ENCODE peak calls at places on chromosomes 5 and 9, in eight cellular contexts. J is heart right ventricle, K is OCI-LY7, X is WERI-Rb-1, V is IMR-90, R is HCT116, H is DND-41, U is PC-9. N is an unnamed sample. For H3K9me3, the result is how much of the 10 kb centered on the place peaks cover.

GRCh38 chr5:174575043-174575442 is 149.3 kb upstream of the MSX2 start:
- DNase-seq in H (no peak), X (no peak), J (no peak), R (no peak), K (no peak), U (no peak), V (no peak), N (no peak)

GRCh38 chr9:73216016-73216415 is 64.4 kb downstream of the ANXA1 start:
- DNase-seq in V (no peak), R (no peak), J (no peak), K (no peak), X (no peak), H (no peak), U (no peak), N (no peak)

GRCh38 chr5:172407241-172407691 is 47.1 kb downstream of the SH3PXD2B start:
- DNase-seq in X (no peak), K (no peak), R (no peak), H (no peak), V (peak), U (no peak), J (no peak), N (no peak)

GRCh38 chr5:1724822-1725602 is 74.6 kb downstream of the MRPL36 start:
- DNase-seq in K (no peak), X (peak), U (no peak), H (no peak), R (no peak), J (no peak), V (no peak), N (no peak)

GRCh38 chr9:99851028-99851822 is 29.5 kb downstream of the NR4A3 start:
- DNase-seq in V (no peak), X (no peak), H (peak), K (peak), R (no peak), J (no peak), U (no peak), N (no peak)

GRCh38 chr9:88753691-88754367 is 218.9 kb downstream of the NXNL2 start:
- DNase-seq in R (no peak), X (peak), J (no peak), V (peak), U (no peak), K (no peak), H (no peak), N (no peak)

GRCh38 chr5:170095687-170096086 is 10.0 kb upstream of the FOXI1 start:
- DNase-seq in K (no peak), U (peak), R (no peak), X (no peak), J (no peak), V (no peak), H (no peak), N (no peak)

GRCh38 chr5:177098103-177098771 is 11.5 kb downstream of the FGFR4 start:
- DNase-seq in U (no peak), R (no peak), K (no peak), V (peak), H (no peak), J (peak), X (no peak), N (no peak)

GRCh38 chr5:140243855-140244254 is 59.0 kb downstream of the PFDN1 start:
- DNase-seq in R (no peak), V (no peak), X (no peak), J (no peak), K (no peak), H (no peak), U (no peak), N (no peak)

GRCh38 chr5:53478411-53479044 is 1.9 kb upstream of the FST start:
- DNase-seq in H (no peak), U (peak), R (peak), X (peak), K (peak), J (peak), V (peak), N (no peak)

GRCh38 chr9:88319936-88320747 is 68.1 kb upstream of the SPIN1 start:
- DNase-seq in U (no peak), V (peak), R (no peak), H (no peak), X (no peak), K (no peak), J (no peak), N (no peak)

GRCh38 chr9:125407974-125408900 is 146.6 kb downstream of the GAPVD1 start:
- DNase-seq in R (no peak), J (peak), V (peak), U (no peak), X (peak), K (peak), H (peak), N (peak)

GRCh38 chr9:135788576-135789300 is 86.8 kb downstream of the KCNT1 start:
- DNase-seq in U (no peak), H (no peak), R (no peak), J (no peak), K (no peak), V (no peak), X (no peak), N (no peak)

GRCh38 chr9:6565312-6565711 is 80.2 kb downstream of the GLDC start:
- DNase-seq in U (no peak), V (no peak), R (no peak), K (no peak), J (no peak), X (no peak), H (no peak), N (no peak)

GRCh38 chr5:173689713-173690360 is 73.4 kb upstream of the BOD1 start:
- DNase-seq in J (no peak), U (no peak), X (no peak), H (no peak), V (no peak), K (peak), R (no peak), N (no peak)

GRCh38 chr5:14687023-14687665 is 22.6 kb downstream of the OTULIN start:
- DNase-seq in H (no peak), U (no peak), K (no peak), V (no peak), R (no peak), J (no peak), X (no peak), N (no peak)

GRCh38 chr9:99024959-99025358 is 80.0 kb upstream of the TGFBR1 start:
- DNase-seq in H (no peak), R (no peak), J (no peak), U (no peak), K (no peak), X (no peak), V (peak), N (no peak)

GRCh38 chr5:119353686-119354366 is 2.0 kb upstream of the TNFAIP8 start:
- DNase-seq in H (no peak), U (no peak), V (no peak), J (no peak), K (peak), R (no peak), X (no peak), N (no peak)

GRCh38 chr5:7795311-7795710 is 55.6 kb downstream of the CFAP90 start:
- DNase-seq in U (no peak), V (no peak), R (no peak), K (no peak), H (no peak), J (no peak), X (no peak), N (no peak)

GRCh38 chr5:142944140-142944539 is 174.0 kb downstream of the ARHGAP26 start:
- DNase-seq in V (peak), J (no peak), X (no peak), R (no peak), U (no peak), K (no peak), H (no peak), N (no peak)

GRCh38 chr5:142945845-142946244 is 175.7 kb downstream of the ARHGAP26 start:
- DNase-seq in H (no peak), J (no peak), R (no peak), X (no peak), K (no peak), U (no peak), V (no peak), N (no peak)

GRCh38 chr5:142947427-142947709 is 177.2 kb downstream of the ARHGAP26 start:
- DNase-seq in J (no peak), X (no peak), V (no peak), R (no peak), U (no peak), K (no peak), H (no peak), N (no peak)

GRCh38 chr5:142945321-142945720 is 175.1 kb downstream of the ARHGAP26 start:
- DNase-seq in U (no peak), H (no peak), R (no peak), V (no peak), J (no peak), K (no peak), X (no peak), N (no peak)

DNA sequence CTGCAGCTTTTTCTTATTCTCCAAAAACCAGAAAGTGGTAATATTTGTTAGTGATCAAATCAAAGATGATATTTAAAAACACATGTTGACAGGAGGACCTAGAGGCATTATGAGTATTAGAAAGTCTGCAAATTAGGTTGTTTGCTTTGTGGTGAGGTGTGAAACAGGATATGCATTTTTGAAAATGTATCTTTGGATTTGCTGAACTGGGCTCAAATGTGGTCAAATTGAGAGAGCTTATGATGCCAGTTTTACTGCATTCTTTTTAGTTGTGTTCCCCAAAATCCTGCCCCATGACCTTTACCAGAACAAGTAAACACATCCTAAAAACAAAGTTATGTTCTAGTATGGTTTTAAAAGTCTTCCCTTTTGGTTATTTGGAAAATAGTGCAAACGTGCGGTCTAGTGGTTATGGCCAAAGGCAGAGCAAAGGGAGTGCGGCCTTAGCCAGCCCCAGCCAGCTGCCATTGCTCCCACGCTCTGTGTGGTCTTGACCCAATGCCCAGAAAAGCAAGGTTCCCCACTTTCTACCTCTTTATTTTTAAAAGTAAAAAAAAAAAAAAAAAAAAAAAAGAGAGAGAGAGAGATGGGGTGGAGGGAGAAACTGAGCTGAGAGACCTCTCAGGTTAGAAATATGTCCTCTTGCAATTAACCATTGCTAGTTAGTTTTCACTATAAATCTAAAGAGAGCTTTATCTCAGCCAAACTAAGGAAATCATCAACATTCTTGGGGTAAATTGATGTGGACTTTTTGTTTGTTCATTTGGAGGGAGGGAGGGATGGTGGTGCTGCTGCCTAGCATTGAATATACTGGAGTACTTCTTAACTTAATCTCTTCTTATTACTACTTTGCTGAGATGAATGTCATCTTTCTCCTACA is 176.6 kb downstream of the ARHGAP26 start:
- DNase-seq in J (no peak), U (no peak), H (no peak), X (no peak), K (no peak), V (no peak), R (no peak), N (no peak)
- H3K27ac ChIP-seq in J (no peak), U (no peak), H (no peak), X (no peak), K (no peak), V (no peak), R (no peak), N (no peak)

GRCh38 chr5:9013147-9013546 is 532.7 kb downstream of the SEMA5A start:
- DNase-seq in U (no peak), V (no peak), X (no peak), J (no peak), H (no peak), R (no peak), K (no peak), N (no peak)
- H3K9me3 ChIP-seq in U (under half), V (under half), X (under half), J (under half), H (under half), R (under half), K (under half), N (under half)

GRCh38 chr5:33303696-33304095 is 137.1 kb upstream of the TARS1 start:
- DNase-seq in H (no peak), U (no peak), R (no peak), J (no peak), X (no peak), V (no peak), K (no peak), N (no peak)

GRCh38 chr5:33300209-33300742 is 140.5 kb upstream of the TARS1 start:
- DNase-seq in H (no peak), J (no peak), U (no peak), K (peak), V (no peak), X (no peak), R (no peak), N (no peak)

GRCh38 chr5:33305530-33305929 is 135.2 kb upstream of the TARS1 start:
- DNase-seq in R (no peak), V (no peak), K (no peak), U (no peak), X (no peak), J (no peak), H (no peak), N (no peak)

GRCh38 chr5:33297760-33298216 is 143.0 kb upstream of the TARS1 start:
- DNase-seq in U (no peak), V (no peak), K (no peak), R (no peak), J (no peak), H (no peak), X (no peak), N (no peak)

GRCh38 chr5:33299621-33300208 is 141.1 kb upstream of the TARS1 start:
- DNase-seq in J (no peak), U (no peak), V (peak), X (no peak), H (no peak), R (peak), K (peak), N (peak)
- TF ChIP-seq CTCF in J (peak), U (peak), V (peak), X (peak), H (peak), R (peak), K (peak), N (peak)

GRCh38 chr5:56639491-56639890 is 175.9 kb upstream of the MAP3K1 start:
- DNase-seq in K (no peak), J (no peak), X (no peak), V (no peak), U (no peak), H (no peak), R (no peak), N (no peak)

GRCh38 chr5:56641635-56642255 is 173.6 kb upstream of the MAP3K1 start:
- DNase-seq in R (no peak), K (no peak), J (no peak), V (no peak), U (no peak), H (no peak), X (no peak), N (no peak)

GRCh38 chr5:56638768-56639238 is 176.5 kb upstream of the MAP3K1 start:
- DNase-seq in U (no peak), V (no peak), R (no peak), J (no peak), K (no peak), H (no peak), X (no peak), N (no peak)

GRCh38 chr5:56638061-56638621 is 177.2 kb upstream of the MAP3K1 start:
- DNase-seq in J (no peak), H (no peak), K (no peak), R (no peak), V (no peak), U (peak), X (no peak), N (no peak)

DNA sequence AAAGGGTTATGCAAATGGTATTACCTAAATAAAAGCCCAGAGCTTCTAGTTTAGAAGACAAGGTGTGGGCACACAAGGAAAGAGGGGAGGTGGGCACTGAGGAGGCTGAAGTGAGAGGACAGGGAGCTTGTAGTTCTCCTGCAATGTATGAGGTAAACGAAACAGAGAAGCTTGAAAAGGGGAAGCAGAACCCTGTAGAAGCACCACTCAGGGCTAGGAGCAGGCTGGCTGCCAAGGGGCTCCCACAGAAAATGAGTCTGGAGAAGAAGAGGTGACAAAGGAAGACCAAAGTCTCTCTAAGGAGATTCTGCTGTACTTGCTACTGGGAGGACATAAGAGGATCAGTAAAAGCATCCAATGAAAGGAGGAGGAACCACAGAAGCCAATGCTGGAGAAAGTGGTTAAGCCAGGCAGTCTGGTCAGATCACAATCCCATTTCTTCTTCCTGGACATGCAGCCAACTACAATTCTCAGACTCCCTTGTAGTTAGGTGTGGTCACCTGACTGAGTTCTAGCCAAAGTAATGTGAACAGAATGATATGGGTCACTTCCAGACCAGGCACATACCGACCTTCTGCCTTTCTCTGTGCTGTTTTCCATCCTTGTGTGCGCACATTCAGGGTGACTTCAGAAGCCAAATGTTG is 174.5 kb upstream of the MAP3K1 start:
- DNase-seq in K (peak), J (peak), V (no peak), R (no peak), X (peak), U (peak), H (no peak), N (no peak)
- H3K27ac ChIP-seq in K (no peak), J (no peak), V (no peak), R (no peak), X (no peak), U (no peak), H (no peak), N (no peak)

GRCh38 chr5:134982230-134982629 is 14.5 kb downstream of the CATSPER3 start:
- DNase-seq in R (no peak), U (no peak), H (no peak), K (peak), J (no peak), V (no peak), X (no peak), N (no peak)

GRCh38 chr5:134975843-134976242 is 8.1 kb downstream of the CATSPER3 start:
- DNase-seq in U (peak), K (no peak), R (no peak), J (no peak), H (no peak), V (peak), X (no peak), N (no peak)

GRCh38 chr5:134975078-134975715 is 7.5 kb downstream of the CATSPER3 start:
- DNase-seq in V (peak), R (no peak), U (no peak), X (peak), K (no peak), H (no peak), J (no peak), N (no peak)

GRCh38 chr5:134976841-134977240 is 9.1 kb downstream of the CATSPER3 start:
- DNase-seq in H (no peak), R (no peak), U (no peak), K (no peak), X (no peak), V (no peak), J (no peak), N (no peak)

GRCh38 chr5:134979416-134979815 is 11.7 kb downstream of the CATSPER3 start:
- DNase-seq in V (no peak), X (no peak), H (no peak), J (no peak), U (no peak), R (no peak), K (no peak), N (no peak)
- H3K9me3 ChIP-seq in V (under half), X (under half), H (under half), J (under half), U (under half), R (under half), K (under half), N (under half)

DNA sequence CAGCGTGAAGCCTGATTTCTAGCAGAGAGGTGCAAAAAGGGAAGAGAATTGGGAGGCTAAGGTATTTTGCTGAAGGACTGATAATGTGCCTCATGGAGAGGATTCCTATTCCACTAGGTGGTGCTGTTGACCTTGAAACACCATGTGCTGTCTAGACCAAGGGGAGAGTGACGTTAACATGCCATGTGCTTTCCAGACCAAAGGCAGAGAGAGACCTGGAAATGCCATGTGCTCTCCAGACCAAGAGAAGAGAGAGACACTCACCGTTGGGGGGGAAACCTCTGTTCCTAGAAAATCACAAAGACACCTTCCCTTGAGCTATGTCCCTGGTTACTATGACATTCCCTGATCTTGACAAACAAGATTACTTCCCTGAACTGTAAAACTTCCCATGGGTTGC is 286.0 kb upstream of the TUSC1 start:
- DNase-seq in V (peak), J (no peak), R (peak), H (peak), U (peak), K (peak), X (peak), N (peak)
- TF ChIP-seq CTCF in V (peak), J (no peak), R (peak), H (peak), U (peak), K (peak), X (peak), N (peak)

GRCh38 chr9:86975571-86975970 is 28.3 kb upstream of the GAS1 start:
- DNase-seq in V (no peak), R (no peak), X (no peak), J (no peak), K (no peak), H (no peak), U (no peak), N (no peak)

GRCh38 chr9:86968258-86968920 is 21.1 kb upstream of the GAS1 start:
- DNase-seq in H (no peak), R (no peak), J (no peak), V (no peak), X (no peak), U (no peak), K (no peak), N (no peak)

GRCh38 chr9:86974421-86974820 is 27.1 kb upstream of the GAS1 start:
- DNase-seq in K (no peak), U (no peak), X (no peak), J (no peak), H (no peak), R (no peak), V (no peak), N (no peak)

GRCh38 chr9:86975086-86975485 is 27.8 kb upstream of the GAS1 start:
- DNase-seq in H (no peak), K (no peak), X (no peak), R (no peak), U (no peak), J (no peak), V (no peak), N (no peak)

GRCh38 chr9:86971742-86972141 is 24.4 kb upstream of the GAS1 start:
- DNase-seq in V (no peak), U (no peak), R (no peak), J (no peak), X (no peak), K (no peak), H (no peak), N (no peak)
- H3K27ac ChIP-seq in V (no peak), U (no peak), R (no peak), J (peak), X (no peak), K (no peak), H (no peak), N (no peak)

N was measured in AG04450.